ENCODE peak calls at places on chromosomes 4 and X, in seven cellular contexts. M, E, C, U, S, B and O are unnamed samples. For H3K4me1, the result is how much of the 10 kb centered on the place peaks cover.

GRCh38 chrX:119655125-119655524 is 37.8 kb downstream of the SEPTIN6 start:
- DNase-seq in C (peak), E (no peak), B (no peak), M (no peak), U (peak), S (no peak), O (peak)

GRCh38 chr4:82594466-82594865 is 32.7 kb upstream of the TMEM150C start:
- DNase-seq in C (no peak), U (no peak), B (no peak), E (no peak), M (no peak), S (no peak), O (no peak)

GRCh38 chr4:144578681-144579080 is 67.3 kb upstream of the HHIP start:
- DNase-seq in U (no peak), B (no peak), M (no peak), S (no peak), C (no peak), E (no peak), O (no peak)

GRCh38 chr4:168304744-168305459 is 13.7 kb downstream of the DDX60 start:
- DNase-seq in U (no peak), B (peak), E (no peak), S (no peak), C (no peak), M (no peak), O (peak)

GRCh38 chr4:138243369-138243768 is 1.2 kb upstream of the SLC7A11 start:
- DNase-seq in U (no peak), E (no peak), M (no peak), B (no peak), S (no peak), C (no peak), O (no peak)

GRCh38 chrX:23317799-23318724 is 16.6 kb upstream of the PTCHD1 start:
- DNase-seq in E (no peak), U (no peak), S (no peak), C (no peak), M (peak), B (peak), O (no peak)

GRCh38 chr4:107619065-107619464 is 101.0 kb downstream of the PAPSS1 start:
- DNase-seq in U (no peak), E (peak), B (no peak), C (no peak), M (no peak), S (no peak), O (peak)

GRCh38 chr4:153110739-153111138 is 93.5 kb upstream of the TRIM2 start:
- DNase-seq in U (no peak), B (no peak), S (no peak), C (no peak), E (no peak), M (no peak), O (no peak)

GRCh38 chrX:121761845-121762244 is 714.4 kb downstream of the GLUD2 start:
- DNase-seq in B (no peak), S (no peak), M (no peak), C (no peak), U (no peak), E (no peak), O (no peak)

GRCh38 chrX:40189018-40189417 is 91.3 kb upstream of the BCOR start:
- DNase-seq in C (no peak), B (no peak), M (no peak), U (no peak), E (no peak), S (no peak), O (peak)

GRCh38 chr4:103050736-103051436 is 25.7 kb downstream of the SLC9B2 start:
- DNase-seq in M (no peak), E (no peak), S (no peak), C (no peak), B (no peak), U (no peak), O (peak)

GRCh38 chr4:86918539-86919072 is 16.2 kb upstream of the AFF1 start:
- DNase-seq in S (no peak), C (no peak), B (no peak), M (no peak), U (no peak), E (no peak), O (peak)

GRCh38 chr4:146132445-146132844 is 43.1 kb upstream of the LSM6 start:
- DNase-seq in C (no peak), B (no peak), S (no peak), U (no peak), M (no peak), E (no peak), O (peak)

GRCh38 chr4:79358438-79358837 is 32.6 kb upstream of the NAA11 start:
- DNase-seq in E (no peak), M (no peak), B (no peak), U (no peak), C (no peak), S (no peak), O (no peak)

DNA sequence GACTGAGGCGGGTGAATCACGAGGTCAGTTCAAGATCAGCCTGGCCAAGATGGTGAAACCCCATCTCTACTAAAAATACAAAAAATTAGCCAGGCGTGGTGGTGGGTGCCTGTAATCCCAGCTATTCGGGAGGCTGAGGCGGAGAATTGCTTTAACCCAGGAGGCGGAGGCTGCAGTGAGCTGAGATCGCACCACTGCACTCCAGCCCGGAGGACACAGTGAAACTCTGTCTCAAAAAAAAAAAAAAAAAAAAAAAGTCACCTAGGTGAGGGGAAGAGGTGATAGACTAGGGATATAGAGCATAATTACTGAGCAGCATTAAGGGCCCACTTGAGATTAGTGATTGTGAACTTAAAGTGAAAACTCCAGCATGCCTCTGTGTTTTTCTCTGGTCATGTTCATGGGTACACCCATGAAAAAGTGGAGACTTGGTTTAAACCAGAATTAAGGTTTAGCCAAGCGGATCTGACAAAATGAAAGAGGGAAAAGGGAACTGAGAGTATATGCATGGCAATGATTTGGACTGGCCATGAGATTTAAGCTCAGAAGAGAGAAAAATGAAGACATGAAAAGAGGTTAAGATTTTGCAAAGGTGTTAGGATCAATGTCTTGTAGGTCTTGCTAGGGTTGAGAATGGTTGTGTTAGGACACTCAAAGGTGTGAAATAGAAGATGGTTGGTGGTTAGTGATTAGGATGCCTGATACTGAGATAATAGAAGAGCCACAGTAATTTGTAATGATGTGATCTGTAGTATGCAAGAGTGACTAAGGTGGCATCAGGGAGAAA is 105.0 kb downstream of the RAB28 start:
- DNase-seq in M (no peak), S (no peak), B (no peak), E (no peak), U (no peak), C (no peak), O (no peak)
- H3K27ac ChIP-seq in M (no peak), S (no peak), B (no peak), E (no peak), U (no peak), C (no peak), O (no peak)

GRCh38 chr4:173365359-173365996 is 5.3 kb upstream of the SAP30 start:
- DNase-seq in E (no peak), U (no peak), C (no peak), S (no peak), M (no peak), B (no peak), O (no peak)

GRCh38 chr4:173370130-173370476 is 651 bp upstream of the SAP30 start:
- DNase-seq in S (peak), M (no peak), C (peak), E (peak), B (no peak), U (peak), O (no peak)

GRCh38 chr4:173367946-173368345 is 2.8 kb upstream of the SAP30 start:
- DNase-seq in C (no peak), B (no peak), E (no peak), M (no peak), U (no peak), S (no peak), O (no peak)

GRCh38 chr4:173370477-173371291 is at the start of gene SAP30:
- DNase-seq in C (peak), M (peak), U (peak), S (peak), E (peak), B (peak), O (peak)

GRCh38 chr4:173367285-173367684 is 3.5 kb upstream of the SAP30 start:
- DNase-seq in S (no peak), M (no peak), B (no peak), U (no peak), C (no peak), E (no peak), O (no peak)
- H3K4me1 ChIP-seq in S (under half), M (under half), B (under half), U (under half), C (under half), E (under half), O (under half)

DNA sequence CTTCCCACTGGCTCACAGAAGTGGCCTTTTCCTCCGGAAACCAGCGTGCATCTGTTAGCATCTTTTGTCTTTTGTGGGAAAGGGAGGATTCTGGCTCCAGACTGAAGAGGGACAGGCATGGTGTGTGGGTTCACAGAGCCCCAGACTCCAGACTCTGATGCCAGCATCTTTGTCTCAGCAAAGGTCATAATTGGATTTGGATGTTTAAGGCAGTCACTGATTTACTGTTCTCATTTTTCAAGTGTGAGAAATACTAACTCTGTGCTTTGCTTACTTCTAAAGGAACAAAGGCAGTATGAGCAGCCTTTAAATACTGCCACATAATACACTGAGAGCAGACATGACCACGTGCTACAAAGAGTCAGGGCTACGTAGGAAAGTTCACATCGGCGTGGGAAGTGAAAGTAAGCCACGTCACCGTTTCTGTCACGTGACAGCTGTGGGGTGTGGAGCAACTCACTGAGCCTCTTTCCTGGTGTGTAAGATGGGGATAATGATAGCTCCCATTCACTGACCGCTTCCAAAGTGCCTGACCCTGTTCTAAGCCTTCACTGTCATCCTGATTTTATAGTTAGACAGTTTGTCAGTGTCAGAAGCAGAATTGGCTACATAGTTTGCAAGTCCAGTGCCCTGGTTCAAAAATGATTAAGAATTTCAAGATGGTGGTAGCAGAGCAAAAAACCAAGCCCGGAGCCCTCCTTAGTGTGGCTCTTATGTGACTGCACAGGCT is 24.8 kb upstream of the TMSB4X start:
- DNase-seq in U (peak), B (no peak), S (peak), E (peak), C (peak), M (no peak), O (peak)
- TF ChIP-seq CTCF in U (no peak), B (no peak), S (no peak), E (no peak), C (no peak), M (no peak), O (no peak)

GRCh38 chr4:158771776-158772175 is 3.0 kb downstream of the FNIP2 start:
- DNase-seq in B (no peak), E (no peak), C (no peak), S (no peak), U (no peak), M (no peak), O (no peak)
- H3K27ac ChIP-seq in B (peak), E (peak), C (peak), S (peak), U (no peak), M (no peak), O (no peak)